ENCODE peak calls at places on chromosomes 16 and 17, in five cellular contexts. M is GM23248, E is cardiac septum, D is astrocyte of the spinal cord, R is C1 segment of cervical spinal cord. H is an unnamed sample.

GRCh38 chr17:32822996-32823395 is 53.9 kb downstream of the MYO1D start:
- DNase-seq in M (peak; percentile 40), E (no peak), D (peak; percentile 5), R (no peak), H (no peak)

GRCh38 chr17:8941520-8941919 is 24.0 kb downstream of the PIK3R5 start:
- DNase-seq in M (no peak), E (no peak), D (no peak), R (no peak), H (no peak)

GRCh38 chr16:2838928-2839327 is 8.8 kb downstream of the ZG16B start:
- DNase-seq in M (peak; percentile 94), E (no peak), D (peak; percentile 72), R (peak; percentile 20), H (no peak)

GRCh38 chr16:30351586-30352419 is 3.3 kb downstream of the CD2BP2 start:
- DNase-seq in M (peak; percentile 96), E (peak; percentile 89), D (peak; percentile 93), R (peak; percentile 38), H (peak; percentile 70)

GRCh38 chr16:24986512-24987303 is 28.5 kb downstream of the ARHGAP17 start:
- DNase-seq in M (peak; percentile 90), E (peak; percentile 82), D (peak; percentile 86), R (peak; percentile 43), H (no peak)

GRCh38 chr17:17768415-17769088 is 68.2 kb downstream of the SREBF1 start:
- DNase-seq in M (no peak), E (no peak), D (no peak), R (no peak), H (no peak)

GRCh38 chr16:85413713-85414663 is 199.1 kb upstream of the GSE1 start:
- DNase-seq in M (no peak), E (peak; percentile 31), D (no peak), R (no peak), H (no peak)

GRCh38 chr17:11705111-11705510 is 106.8 kb downstream of the DNAH9 start:
- DNase-seq in M (no peak), E (no peak), D (no peak), R (no peak), H (no peak)

GRCh38 chr16:83772806-83773205 is 35.0 kb upstream of the HSBP1 start:
- DNase-seq in M (no peak), E (no peak), D (no peak), R (peak; percentile 42), H (no peak)

GRCh38 chr16:87264634-87265033 is 52.6 kb downstream of the C16orf95 start:
- DNase-seq in M (no peak), E (no peak), D (no peak), R (no peak), H (no peak)

GRCh38 chr16:80639636-80640035 is 98.8 kb downstream of the DYNLRB2 start:
- DNase-seq in M (no peak), E (no peak), D (no peak), R (no peak), H (no peak)

GRCh38 chr17:48995332-48995870 is 1.8 kb upstream of the IGF2BP1 start:
- DNase-seq in M (peak; percentile 53), E (no peak), D (no peak), R (no peak), H (no peak)

GRCh38 chr16:80903616-80904015 is 99.2 kb upstream of the CDYL2 start:
- DNase-seq in M (no peak), E (no peak), D (no peak), R (no peak), H (no peak)

GRCh38 chr17:81899514-81900166 is 2.4 kb upstream of the NPB start:
- DNase-seq in M (no peak), E (no peak), D (no peak), R (no peak), H (no peak)

GRCh38 chr16:22008215-22009142 is 568 bp downstream of the MOSMO start:
- DNase-seq in M (peak; percentile 32), E (peak; percentile 79), D (no peak), R (no peak), H (no peak)

GRCh38 chr16:21611546-21612384 is 12.4 kb downstream of the METTL9 start:
- DNase-seq in M (no peak), E (no peak), D (no peak), R (no peak), H (no peak)

GRCh38 chr17:18182978-18183333 is 672 bp upstream of the ALKBH5 start:
- DNase-seq in M (peak; percentile 94), E (peak; percentile 92), D (no peak), R (peak; percentile 93), H (peak; percentile 58)

GRCh38 chr16:54407596-54407995 is 121.0 kb upstream of the IRX3 start:
- DNase-seq in M (peak; percentile 78), E (no peak), D (peak; percentile 52), R (no peak), H (no peak)

GRCh38 chr17:82520041-82520910 is 744 bp downstream of the FOXK2 start:
- DNase-seq in M (peak; percentile 71), E (no peak), D (no peak), R (no peak), H (no peak)

GRCh38 chr17:1462164-1463112 is 6.4 kb upstream of the CRK start:
- DNase-seq in M (no peak), E (no peak), D (no peak), R (no peak), H (no peak)

GRCh38 chr16:53090591-53091507 is 36.1 kb downstream of the CHD9 start:
- DNase-seq in M (peak; percentile 97), E (peak; percentile 95), D (peak; percentile 99), R (peak; percentile 78), H (peak; percentile 86)

GRCh38 chr16:74936902-74937560 is 47.9 kb downstream of the WDR59 start:
- DNase-seq in M (peak; percentile 84), E (no peak), D (peak; percentile 83), R (no peak), H (no peak)

GRCh38 chr16:10693889-10694288 is 841 bp downstream of the TEKT5 start:
- DNase-seq in M (no peak), E (no peak), D (no peak), R (no peak), H (no peak)

GRCh38 chr16:66524601-66525164 is 25.2 kb downstream of the TK2 start:
- DNase-seq in M (no peak), E (peak; percentile 87), D (no peak), R (no peak), H (no peak)